ENCODE peak calls at places on chromosome 7, in eight cellular contexts. L, A, N, D, T, P, F and R are unnamed samples.

GRCh38 chr7:14691034-14691433 is 211.5 kb downstream of the DGKB start:
- DNase-seq in L (no peak), A (no peak), N (no peak), D (no peak), T (no peak), P (no peak), F (no peak), R (no peak)

GRCh38 chr7:44698046-44698580 is 50.5 kb upstream of the ZMIZ2 start:
- DNase-seq in L (no peak), A (no peak), N (no peak), D (no peak), T (no peak), P (no peak), F (no peak), R (no peak)

GRCh38 chr7:77685219-77685618 is 11.0 kb upstream of the RSBN1L start:
- DNase-seq in L (no peak), A (no peak), N (peak; percentile 43), D (no peak), T (peak; percentile 40), P (no peak), F (peak; percentile 27), R (no peak)

GRCh38 chr7:122518488-122518887 is 180.4 kb downstream of the RNF133 start:
- DNase-seq in L (no peak), A (no peak), N (no peak), D (no peak), T (no peak), P (no peak), F (no peak), R (no peak)

GRCh38 chr7:77923419-77923818 is 124.8 kb downstream of the PHTF2 start:
- DNase-seq in L (no peak), A (no peak), N (no peak), D (no peak), T (no peak), P (no peak), F (no peak), R (no peak)

GRCh38 chr7:43693687-43694398 is 35.5 kb downstream of the COA1 start:
- DNase-seq in L (no peak), A (peak; percentile 44), N (no peak), D (no peak), T (no peak), P (no peak), F (peak; percentile 22), R (no peak)

GRCh38 chr7:132755538-132756481 is 179.5 kb upstream of the PLXNA4 start:
- DNase-seq in L (no peak), A (no peak), N (peak; percentile 18), D (no peak), T (no peak), P (no peak), F (no peak), R (no peak)

GRCh38 chr7:110877086-110877485 is 213.8 kb upstream of the LRRN3 start:
- DNase-seq in L (no peak), A (no peak), N (no peak), D (no peak), T (no peak), P (no peak), F (no peak), R (no peak)

GRCh38 chr7:100166966-100167911 is 1.2 kb downstream of the GAL3ST4 start:
- DNase-seq in L (no peak), A (no peak), N (no peak), D (no peak), T (no peak), P (no peak), F (no peak), R (no peak)

GRCh38 chr7:80943342-80943741 is 24.5 kb upstream of the SEMA3C start:
- DNase-seq in L (no peak), A (peak; percentile 7), N (no peak), D (no peak), T (no peak), P (no peak), F (no peak), R (no peak)

GRCh38 chr7:334618-335357 is 44.8 kb downstream of the FOXL3 start:
- DNase-seq in L (no peak), A (no peak), N (no peak), D (no peak), T (no peak), P (no peak), F (no peak), R (no peak)

GRCh38 chr7:66502230-66503035 is 126.2 kb upstream of the KCTD7 start:
- DNase-seq in L (peak; percentile 18), A (no peak), N (no peak), D (peak; percentile 10), T (no peak), P (no peak), F (peak; percentile 78), R (peak; percentile 48)

GRCh38 chr7:137757146-137757925 is 89.4 kb downstream of the DGKI start:
- DNase-seq in L (no peak), A (no peak), N (no peak), D (no peak), T (no peak), P (no peak), F (no peak), R (no peak)

DNA sequence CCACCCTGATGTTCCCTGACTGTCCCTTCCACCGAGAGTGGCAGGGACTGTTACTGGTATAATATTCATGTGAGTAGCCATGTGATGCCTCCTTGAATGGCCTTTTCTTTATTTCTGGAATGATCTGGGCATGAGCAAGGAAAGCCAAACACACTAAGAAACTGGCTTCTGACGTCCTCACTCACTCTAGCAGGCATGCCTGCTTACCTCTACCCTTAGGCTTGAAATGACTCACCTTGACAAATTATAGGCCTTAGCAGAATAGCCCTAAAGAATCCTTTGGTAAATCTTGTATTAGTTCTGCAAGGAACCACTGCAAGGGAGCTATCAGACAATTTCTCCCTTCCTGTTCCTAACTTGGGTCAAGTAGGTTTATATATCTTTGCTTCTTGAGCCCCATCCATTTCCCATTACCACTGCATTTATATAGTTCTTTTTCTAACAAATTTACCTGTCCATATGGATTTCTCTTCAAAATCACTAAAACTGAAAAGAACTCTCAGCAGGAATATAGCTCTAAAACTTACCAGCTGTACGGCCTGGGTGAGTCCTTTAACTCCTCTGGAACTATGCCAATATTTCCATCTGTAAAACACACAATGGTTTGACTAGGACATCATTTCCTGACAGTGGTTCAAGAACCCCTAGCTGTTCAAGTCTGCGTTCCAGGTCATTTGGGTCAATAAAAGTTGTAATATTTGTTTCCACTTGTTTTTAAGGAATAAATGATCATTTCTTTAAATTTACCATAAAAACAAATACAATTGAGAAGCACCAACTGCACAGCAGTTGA is 13.0 kb upstream of the NDUFA5 start:
- DNase-seq in L (no peak), A (no peak), N (no peak), D (no peak), T (no peak), P (no peak), F (no peak), R (no peak)
- H3K4me1 ChIP-seq in L (no peaks in the 10 kb centered on the region), A (no peaks in the 10 kb centered on the region), N (no peaks in the 10 kb centered on the region), D (no peaks in the 10 kb centered on the region), T (no peaks in the 10 kb centered on the region), P (no peaks in the 10 kb centered on the region), F (no peaks in the 10 kb centered on the region), R (no peaks in the 10 kb centered on the region)

GRCh38 chr7:28181921-28182517 is 1.4 kb upstream of the JAZF1 start:
- DNase-seq in L (no peak), A (no peak), N (no peak), D (no peak), T (no peak), P (no peak), F (no peak), R (no peak)

GRCh38 chr7:28180031-28180363 is 598 bp downstream of the JAZF1 start:
- DNase-seq in L (no peak), A (no peak), N (no peak), D (no peak), T (no peak), P (no peak), F (no peak), R (no peak)

GRCh38 chr7:28178537-28178936 is 2.1 kb downstream of the JAZF1 start:
- DNase-seq in L (no peak), A (no peak), N (no peak), D (no peak), T (no peak), P (no peak), F (no peak), R (no peak)

GRCh38 chr7:28179081-28180030 is 1.2 kb downstream of the JAZF1 start:
- DNase-seq in L (peak; percentile 89), A (peak; percentile 53), N (peak; percentile 75), D (peak; percentile 66), T (peak; percentile 72), P (peak; percentile 63), F (no peak), R (peak; percentile 79)

DNA sequence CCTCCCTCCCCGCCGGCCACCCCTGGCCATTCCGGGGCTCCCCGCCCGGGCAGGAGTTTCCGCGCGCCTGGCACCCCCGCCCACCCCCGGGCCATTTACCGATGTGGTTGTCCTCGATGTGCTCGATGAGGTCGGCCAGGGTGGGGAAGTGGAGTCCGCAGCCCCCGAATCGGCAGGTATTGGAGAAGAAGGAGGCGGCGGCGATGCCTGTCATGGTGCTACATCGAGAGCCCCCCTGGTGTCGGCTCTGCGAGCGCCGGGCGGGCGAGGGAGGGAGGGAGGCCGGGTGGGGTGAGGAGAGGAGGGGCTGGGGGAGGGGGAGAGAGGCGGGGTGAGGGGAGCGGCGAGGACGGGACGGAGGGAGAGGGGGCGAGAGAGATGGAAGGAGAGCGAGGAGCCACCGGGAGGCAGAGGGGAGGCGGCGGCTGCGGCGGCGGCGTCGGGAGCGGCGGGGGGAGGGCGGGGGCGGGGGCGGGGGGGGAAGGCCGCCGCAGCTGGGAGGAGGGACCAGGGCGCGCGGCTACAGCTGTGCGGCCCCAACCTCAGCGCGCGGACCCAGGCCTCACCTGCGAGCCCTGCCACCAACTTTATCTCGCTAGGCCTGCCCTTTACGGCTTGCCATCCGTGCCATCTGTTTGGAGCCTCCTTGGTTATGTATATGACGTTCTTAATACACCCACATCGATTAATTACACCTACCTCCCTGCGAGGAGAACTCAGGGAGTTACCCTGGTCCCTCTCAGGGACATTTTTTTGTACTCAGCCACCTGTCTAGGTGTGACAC is at the start of gene JAZF1:
- DNase-seq in L (peak; percentile 74), A (peak; percentile 33), N (peak; percentile 58), D (peak; percentile 79), T (peak; percentile 38), P (peak; percentile 55), F (no peak), R (peak; percentile 84)
- TF ChIP-seq POLR2A in L (no peak), A (no peak), N (no peak), D (no peak), T (no peak), P (no peak), F (no peak), R (no peak)

GRCh38 chr7:5690931-5691461 is 90.5 kb downstream of the RNF216 start:
- DNase-seq in L (no peak), A (no peak), N (no peak), D (no peak), T (no peak), P (no peak), F (no peak), R (peak; percentile 52)
- H3K4me1 ChIP-seq in L (peaks cover 11% of the 10 kb centered on the region), A (peaks cover 72% of the 10 kb centered on the region), N (peaks cover 85% of the 10 kb centered on the region), D (peaks cover 28% of the 10 kb centered on the region), T (peaks cover 70% of the 10 kb centered on the region), P (peaks cover 43% of the 10 kb centered on the region), F (peaks cover 28% of the 10 kb centered on the region), R (peaks cover 88% of the 10 kb centered on the region)

DNA sequence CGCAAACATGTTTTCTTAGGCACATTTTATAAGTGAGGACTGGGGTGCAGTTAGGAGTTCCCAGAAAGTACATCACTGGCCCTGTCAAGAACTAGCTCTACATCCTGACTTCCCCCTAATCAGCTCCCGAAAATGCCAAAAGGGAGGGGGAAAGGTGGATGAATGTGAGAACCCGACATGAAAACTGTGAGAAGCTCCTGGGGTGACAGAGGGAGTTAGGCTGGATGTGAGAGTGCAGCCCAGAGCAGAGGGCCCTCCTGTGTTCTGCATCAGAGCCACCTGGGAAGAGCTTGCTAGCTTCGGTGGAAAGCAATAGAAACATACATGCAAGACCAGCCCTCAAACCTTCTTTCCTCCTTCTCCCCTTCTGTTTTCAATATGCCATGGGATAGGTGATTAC is 30.5 kb upstream of the SEM1 start:
- DNase-seq in L (no peak), A (no peak), N (no peak), D (no peak), T (no peak), P (no peak), F (no peak), R (no peak)
- TF ChIP-seq POLR2A in L (no peak), A (no peak), N (no peak), D (no peak), T (no peak), P (no peak), F (no peak), R (no peak)